ENCODE peak calls at places on chromosomes 13 and 19, in seven cellular contexts. I is H9, R is H1, X is neural progenitor cell, K is DND-41, L is mammary epithelial cell, T is K562. U is an unnamed sample. For H3K4me1 and H3K79me2, the result is how much of the 10 kb centered on the place peaks cover.

GRCh38 chr13:97491452-97491851 is 57.5 kb downstream of the RAP2A start:
- DNase-seq in X (no peak), T (no peak), I (no peak), R (no peak), K (no peak), L (no peak), U (no peak)

GRCh38 chr13:110890279-110891150 is 24.4 kb downstream of the ANKRD10 start:
- DNase-seq in K (no peak), I (no peak), L (no peak), R (no peak), T (no peak), X (no peak), U (no peak)

GRCh38 chr19:21693399-21693798 is 74.0 kb downstream of the ZNF100 start:
- DNase-seq in R (no peak), X (no peak), K (no peak), L (no peak), I (no peak), T (no peak), U (no peak)

GRCh38 chr19:9323919-9324583 is at the start of gene ZNF559:
- DNase-seq in R (peak), K (peak), X (peak), L (peak), T (peak), I (peak), U (peak)

GRCh38 chr13:75250526-75251183 is 231.3 kb downstream of the TBC1D4 start:
- DNase-seq in I (no peak), X (no peak), R (no peak), K (no peak), L (peak), T (no peak), U (peak)

GRCh38 chr13:31859546-31859945 is 120.2 kb downstream of the RXFP2 start:
- DNase-seq in L (no peak), X (no peak), T (no peak), R (no peak), I (no peak), K (no peak), U (peak)

GRCh38 chr13:112790735-112791641 is 101.2 kb downstream of the ATP11A start:
- DNase-seq in I (no peak), K (no peak), R (peak), X (no peak), T (no peak), L (no peak), U (peak)

GRCh38 chr19:51798958-51799310 is 4.0 kb downstream of the FPR3 start:
- DNase-seq in L (no peak), R (no peak), I (no peak), K (no peak), X (no peak), T (no peak), U (no peak)

GRCh38 chr13:93262729-93263128 is 36.1 kb downstream of the GPC6 start:
- DNase-seq in L (peak), T (no peak), I (no peak), R (no peak), K (no peak), X (no peak), U (no peak)

GRCh38 chr19:14073925-14074838 is 1.6 kb downstream of the MISP3 start:
- DNase-seq in X (no peak), K (peak), R (peak), I (no peak), L (peak), T (peak), U (peak)

GRCh38 chr13:41648314-41648935 is 191.1 kb downstream of the RGCC start:
- DNase-seq in L (peak), X (no peak), I (no peak), T (no peak), R (no peak), K (no peak), U (peak)

GRCh38 chr13:51778407-51778806 is 25.6 kb downstream of the DHRS12 start:
- DNase-seq in R (no peak), T (no peak), I (no peak), K (no peak), L (no peak), X (no peak), U (no peak)

GRCh38 chr13:60094385-60095088 is 69.2 kb downstream of the DIAPH3 start:
- DNase-seq in R (no peak), K (no peak), L (no peak), I (no peak), X (no peak), T (no peak), U (no peak)

GRCh38 chr19:45477216-45477615 is 9.4 kb downstream of the FOSB start:
- DNase-seq in I (no peak), K (no peak), T (no peak), X (no peak), L (no peak), R (no peak), U (peak)

GRCh38 chr13:102799544-102800144 is 725 bp downstream of the BIVM start:
- DNase-seq in T (peak), K (no peak), L (peak), R (no peak), I (peak), X (peak), U (peak)

GRCh38 chr19:2616741-2617392 is 85.6 kb downstream of the GNG7 start:
- DNase-seq in X (no peak), L (no peak), I (no peak), K (peak), R (no peak), T (no peak), U (no peak)

GRCh38 chr19:37926255-37926654 is 19.2 kb downstream of the SIPA1L3 start:
- DNase-seq in X (no peak), R (no peak), I (no peak), T (no peak), L (no peak), K (no peak), U (no peak)
- H3K4me1 ChIP-seq in X (under half), R (under half), I (under half), T (under half), L (under half), K (under half), U (under half)

GRCh38 chr19:39163621-39164020 is 33.1 kb upstream of the NCCRP1 start:
- DNase-seq in I (no peak), L (no peak), T (no peak), X (no peak), K (no peak), R (no peak), U (no peak)
- H3K79me2 ChIP-seq in I (under half), L (half or more), T (under half), X (under half), K (half or more), R (under half), U (half or more)

DNA sequence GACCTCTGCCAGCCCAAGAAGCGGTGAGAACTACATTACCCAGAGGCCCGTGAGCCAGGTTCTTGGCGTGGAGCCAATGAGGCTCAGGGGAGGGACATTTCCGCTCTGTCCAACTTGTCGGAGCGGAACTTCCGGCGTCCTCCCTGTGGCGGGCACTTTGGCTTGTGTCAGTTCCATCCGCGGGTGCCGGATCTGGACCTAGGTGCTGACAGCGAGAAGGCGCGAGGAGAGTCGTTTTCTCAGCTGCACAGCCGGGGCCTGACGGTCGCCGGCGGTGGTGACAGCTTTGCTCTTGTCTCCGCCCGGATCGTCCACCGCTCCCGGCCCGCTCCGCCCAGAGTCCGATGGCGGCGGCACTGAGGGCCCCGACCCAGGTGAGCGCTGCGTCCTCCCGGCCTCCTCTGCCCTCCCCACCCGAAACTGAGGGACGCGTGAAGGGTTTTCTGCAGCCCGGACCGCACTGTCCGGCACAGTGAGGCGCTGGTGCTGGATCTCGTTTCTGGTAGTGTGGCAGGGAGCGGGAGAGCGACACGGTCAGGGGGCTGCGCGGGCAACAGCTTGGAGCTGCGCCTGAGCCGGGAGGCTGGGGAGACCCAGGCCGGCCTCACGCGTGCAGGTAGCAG is at the start of gene ZNF530:
- DNase-seq in T (peak), L (peak), K (peak), X (peak), I (peak), R (peak), U (peak)
- TF ChIP-seq CTCF in T (no peak), L (no peak), K (no peak), X (no peak), I (no peak), R (no peak), U (no peak)

GRCh38 chr19:33629826-33630375 is 8.1 kb downstream of the CHST8 start:
- DNase-seq in X (no peak), R (no peak), T (no peak), I (peak), K (no peak), L (no peak), U (peak)

GRCh38 chr19:33630880-33631627 is 9.3 kb downstream of the CHST8 start:
- DNase-seq in L (no peak), X (no peak), R (no peak), K (no peak), I (peak), T (no peak), U (no peak)

GRCh38 chr19:33628921-33629825 is 7.4 kb downstream of the CHST8 start:
- DNase-seq in K (no peak), I (peak), R (no peak), T (no peak), L (no peak), X (no peak), U (no peak)

GRCh38 chr19:33627526-33627925 is 5.8 kb downstream of the CHST8 start:
- DNase-seq in R (no peak), I (no peak), X (no peak), L (no peak), T (no peak), K (no peak), U (no peak)

GRCh38 chr19:33627962-33628839 is 6.4 kb downstream of the CHST8 start:
- DNase-seq in R (no peak), K (no peak), L (no peak), X (no peak), T (no peak), I (no peak), U (no peak)
- H3K4me1 ChIP-seq in R (under half), K (under half), L (under half), X (under half), T (under half), I (under half), U (under half)

U was measured in osteoblast.